ENCODE peak calls at places on chromosome 3, in ten cellular contexts. E is transverse colon, V is MM.1S, S is fibroblast of lung, N is mammary epithelial cell, B is esophagus squamous epithelium, D is upper lobe of right lung, P is ovary, L is AG04450, G is DND-41. R is an unnamed sample.

GRCh38 chr3:59862686-59863085 is 812.9 kb upstream of the CFAP20DC start:
- DNase-seq in E (no peak), V (no peak), S (peak; percentile 95), N (peak; percentile 32), B (no peak), D (no peak), P (no peak), L (no peak), G (no peak), R (no peak)

GRCh38 chr3:45223889-45224730 is 2.0 kb downstream of the TMEM158 start:
- DNase-seq in E (no peak), V (no peak), S (peak; percentile 56), N (peak; percentile 42), B (no peak), D (no peak), P (no peak), L (no peak), G (no peak), R (no peak)

GRCh38 chr3:33915796-33916589 is 117.6 kb downstream of the PDCD6IP start:
- DNase-seq in E (no peak), V (no peak), S (peak; percentile 33), N (peak; percentile 43), B (no peak), D (no peak), P (no peak), L (no peak), G (no peak), R (no peak)

GRCh38 chr3:46107682-46108081 is 80.4 kb upstream of the XCR1 start:
- DNase-seq in E (no peak), V (peak; percentile 83), S (no peak), N (no peak), B (no peak), D (no peak), P (no peak), L (no peak), G (peak; percentile 70), R (no peak)

GRCh38 chr3:127059032-127059560 is 76.2 kb downstream of the PLXNA1 start:
- DNase-seq in E (no peak), V (no peak), S (no peak), N (no peak), B (no peak), D (no peak), P (no peak), L (no peak), G (no peak), R (no peak)

GRCh38 chr3:36895488-36896409 is 49.1 kb downstream of the TRANK1 start:
- DNase-seq in E (no peak), V (no peak), S (no peak), N (no peak), B (no peak), D (no peak), P (no peak), L (no peak), G (no peak), R (no peak)

GRCh38 chr3:178480274-178480673 is 56.0 kb upstream of the KCNMB2 start:
- DNase-seq in E (no peak), V (no peak), S (no peak), N (no peak), B (no peak), D (no peak), P (no peak), L (no peak), G (no peak), R (no peak)

GRCh38 chr3:63400259-63400860 is 122.3 kb downstream of the SYNPR start:
- DNase-seq in E (no peak), V (no peak), S (peak; percentile 79), N (peak; percentile 20), B (no peak), D (no peak), P (no peak), L (no peak), G (no peak), R (no peak)

GRCh38 chr3:88168171-88168570 is 18.4 kb downstream of the C3orf38 start:
- DNase-seq in E (no peak), V (no peak), S (no peak), N (no peak), B (no peak), D (no peak), P (no peak), L (no peak), G (no peak), R (no peak)

GRCh38 chr3:32401541-32402052 is 9.9 kb downstream of the CMTM7 start:
- DNase-seq in E (peak; percentile 74), V (peak; percentile 51), S (peak; percentile 82), N (peak; percentile 71), B (peak; percentile 46), D (peak; percentile 87), P (peak; percentile 70), L (no peak), G (no peak), R (no peak)

GRCh38 chr3:118782755-118783202 is 251.9 kb downstream of the IGSF11 start:
- DNase-seq in E (no peak), V (no peak), S (peak; percentile 10), N (peak; percentile 34), B (no peak), D (no peak), P (no peak), L (no peak), G (no peak), R (no peak)

GRCh38 chr3:141302364-141303141 is 65.8 kb upstream of the ZBTB38 start:
- DNase-seq in E (no peak), V (no peak), S (peak; percentile 56), N (peak; percentile 81), B (no peak), D (no peak), P (no peak), L (peak; percentile 23), G (no peak), R (no peak)
- TF ChIP-seq CTCF in E (no peak), V (no peak), S (peak; percentile 13), N (peak; percentile 9), B (no peak), D (no peak), P (no peak), L (peak; percentile 17), G (no peak), R (no peak)

DNA sequence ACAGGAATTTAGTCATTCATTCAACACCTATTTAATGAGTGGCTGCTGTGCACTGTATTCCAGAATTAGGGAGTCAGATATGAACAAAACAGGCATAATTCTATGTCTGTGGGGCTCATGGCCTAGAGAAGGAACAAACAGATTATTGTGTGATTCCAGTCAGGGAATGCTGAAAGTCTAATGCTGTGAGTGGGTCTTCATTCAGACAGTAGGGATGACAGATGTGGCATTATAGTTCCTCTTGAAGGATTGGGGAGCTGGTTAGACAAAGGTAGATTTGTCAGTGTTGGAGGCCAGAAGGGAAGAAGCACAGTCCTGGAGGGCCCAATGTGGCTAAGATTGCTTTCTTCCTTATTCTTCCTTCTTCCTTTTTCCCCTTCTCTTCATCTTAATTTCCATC is 226.4 kb upstream of the EIF1B start:
- DNase-seq in E (no peak), V (no peak), S (no peak), N (no peak), B (no peak), D (no peak), P (no peak), L (no peak), G (no peak), R (no peak)
- H3K4me3 ChIP-seq in E (no peak overlapping the region), V (no peak overlapping the region), S (no peak overlapping the region), N (no peak overlapping the region), B (no peak overlapping the region), D (no peak overlapping the region), P (no peak overlapping the region), L (no peak overlapping the region), G (no peak overlapping the region), R (no peak overlapping the region)

DNA sequence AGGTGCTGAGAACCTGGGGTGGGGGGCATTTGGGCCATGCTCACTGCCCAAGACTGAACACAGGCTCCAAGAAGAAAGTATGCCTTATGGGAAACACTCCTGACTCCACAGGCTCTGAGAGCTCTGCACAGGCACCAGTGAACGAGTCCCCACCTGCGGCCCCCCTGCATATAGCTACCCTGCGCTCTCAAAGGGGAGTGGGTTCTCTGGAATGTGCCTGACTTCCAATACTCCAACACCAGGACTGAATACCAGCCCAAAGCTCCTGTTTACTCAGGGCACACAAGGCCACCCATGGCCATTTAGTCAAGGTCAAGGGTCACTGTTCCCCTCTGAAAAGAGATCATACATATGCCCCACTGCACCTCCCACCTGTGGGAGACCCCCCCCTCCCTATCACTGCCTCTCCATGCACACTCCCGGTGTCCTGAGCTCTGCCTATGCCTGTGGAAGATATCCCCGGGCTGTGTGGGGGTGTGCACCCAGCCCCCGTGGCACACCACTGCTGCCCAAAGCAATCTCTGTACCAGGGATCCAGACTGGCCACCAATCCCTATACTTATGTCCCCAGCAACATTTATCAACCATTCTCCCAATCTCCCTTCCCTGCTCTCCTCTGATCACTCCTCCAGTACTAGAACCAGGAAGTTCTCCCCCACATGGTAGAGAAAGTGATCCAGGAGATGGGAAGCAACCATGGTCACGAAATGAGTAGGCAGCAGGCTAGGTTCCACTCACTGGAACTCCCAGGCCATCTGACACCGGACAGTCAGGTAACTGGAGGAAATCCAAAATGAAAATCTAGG is 1.5 kb upstream of the PLXNB1 start:
- DNase-seq in E (peak; percentile 6), V (no peak), S (no peak), N (no peak), B (no peak), D (no peak), P (no peak), L (no peak), G (no peak), R (peak; percentile 34)
- H3K27ac ChIP-seq in E (peak overlapping the region; percentile 92), V (no peak overlapping the region), S (no peak overlapping the region), N (peak overlapping the region; percentile 61), B (peak overlapping the region; percentile 96), D (no peak overlapping the region), P (peak overlapping the region; percentile 96), L (peak overlapping the region; percentile 11), G (no peak overlapping the region), R (peak overlapping the region; percentile 92)

GRCh38 chr3:183098538-183099025 is 714 bp downstream of the MCCC1 start:
- DNase-seq in E (no peak), V (peak; percentile 58), S (no peak), N (peak; percentile 29), B (no peak), D (no peak), P (no peak), L (no peak), G (no peak), R (no peak)

GRCh38 chr3:183094711-183095110 is 4.6 kb downstream of the MCCC1 start:
- DNase-seq in E (no peak), V (no peak), S (no peak), N (peak; percentile 82), B (no peak), D (no peak), P (no peak), L (no peak), G (no peak), R (no peak)

GRCh38 chr3:183099026-183099837 is at the start of gene MCCC1:
- DNase-seq in E (peak; percentile 98), V (peak; percentile 100), S (peak; percentile 99), N (peak; percentile 99), B (peak; percentile 94), D (peak; percentile 99), P (peak; percentile 97), L (peak; percentile 96), G (peak; percentile 99), R (peak; percentile 99)

GRCh38 chr3:183100376-183100775 is 1.1 kb upstream of the MCCC1 start:
- DNase-seq in E (no peak), V (no peak), S (no peak), N (no peak), B (no peak), D (no peak), P (no peak), L (no peak), G (no peak), R (no peak)

DNA sequence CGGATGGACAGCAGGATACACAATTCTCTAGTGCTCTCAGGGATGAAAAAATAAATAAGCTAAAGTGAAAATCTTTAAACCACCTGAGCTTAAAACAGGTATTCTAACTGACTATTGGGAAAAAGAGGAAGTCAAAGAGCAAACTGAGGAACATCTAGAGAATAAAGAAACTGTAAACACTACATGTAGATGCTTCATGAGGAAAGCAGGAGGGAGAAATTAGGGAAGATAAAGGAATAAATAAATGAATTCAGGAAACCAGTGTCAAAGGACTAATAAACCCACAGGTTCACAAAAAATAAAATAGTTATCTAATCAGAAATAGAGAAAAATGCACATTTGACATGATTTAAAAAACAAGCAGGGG is 525 bp upstream of the MCCC1 start:
- DNase-seq in E (no peak), V (no peak), S (no peak), N (no peak), B (no peak), D (no peak), P (no peak), L (no peak), G (no peak), R (no peak)
- TF ChIP-seq CTCF in E (no peak), V (no peak), S (no peak), N (no peak), B (no peak), D (no peak), P (no peak), L (no peak), G (no peak), R (no peak)